ENCODE peak calls at places on chromosomes 4 and X, in six cellular contexts. S, V, D, N, Y and H are unnamed samples.

GRCh38 chrX:1462596-1463251 is 10.0 kb upstream of the ASMTL start:
- DNase-seq in D (no peak), V (peak), N (no peak), Y (peak), S (no peak), H (peak)

GRCh38 chr4:153651041-153651960 is 32.8 kb upstream of the TLR2 start:
- DNase-seq in S (no peak), D (no peak), Y (no peak), V (no peak), N (no peak), H (no peak)

GRCh38 chrX:153900806-153901752 is 3.4 kb upstream of the AVPR2 start:
- DNase-seq in N (peak), S (no peak), D (no peak), Y (peak), V (no peak), H (no peak)

GRCh38 chrX:663841-664240 is 33.2 kb downstream of the SHOX start:
- DNase-seq in Y (no peak), N (no peak), V (no peak), S (no peak), D (no peak), H (no peak)

GRCh38 chrX:71911731-71912050 is 1.0 kb downstream of the NHSL2 start:
- DNase-seq in V (no peak), N (no peak), D (no peak), Y (no peak), S (no peak), H (no peak)

GRCh38 chrX:112197845-112198244 is 115.3 kb upstream of the TRPC5 start:
- DNase-seq in S (no peak), N (no peak), Y (no peak), V (no peak), D (no peak), H (no peak)

GRCh38 chr4:173837517-173837916 is 307.5 kb upstream of the HAND2 start:
- DNase-seq in N (no peak), D (no peak), S (no peak), V (no peak), Y (no peak), H (no peak)

GRCh38 chr4:86972997-86973396 is 38.2 kb downstream of the AFF1 start:
- DNase-seq in D (no peak), Y (peak), S (peak), V (no peak), N (no peak), H (no peak)

GRCh38 chr4:57044996-57045395 is 65.2 kb downstream of the IGFBP7 start:
- DNase-seq in Y (no peak), N (no peak), V (no peak), D (no peak), S (no peak), H (no peak)

GRCh38 chrX:78944351-78944750 is 840 bp upstream of the P2RY10 start:
- DNase-seq in V (no peak), N (no peak), S (no peak), Y (no peak), D (no peak), H (no peak)

GRCh38 chr4:146369446-146369845 is 152.3 kb downstream of the SLC10A7 start:
- DNase-seq in S (no peak), D (no peak), N (no peak), V (no peak), Y (no peak), H (no peak)

GRCh38 chr4:139267301-139267700 is 12.7 kb downstream of the MGARP start:
- DNase-seq in N (no peak), Y (no peak), S (no peak), V (no peak), D (no peak), H (no peak)

GRCh38 chrX:118373538-118373937 is 27.6 kb downstream of the WDR44 start:
- DNase-seq in D (no peak), N (no peak), Y (no peak), S (no peak), V (no peak), H (no peak)

GRCh38 chr4:75845992-75846391 is 56.3 kb downstream of the PPEF2 start:
- DNase-seq in V (no peak), N (no peak), S (no peak), D (no peak), Y (no peak), H (no peak)

GRCh38 chr4:39046243-39046642 is 14.0 kb upstream of the TMEM156 start:
- DNase-seq in N (no peak), V (no peak), Y (no peak), D (no peak), S (no peak), H (no peak)

GRCh38 chr4:164383187-164384181 is 370.4 kb upstream of the SMIM31 start:
- DNase-seq in N (peak), D (no peak), V (no peak), Y (no peak), S (peak), H (no peak)

GRCh38 chr4:36242629-36243354 is 1.5 kb downstream of the ARAP2 start:
- DNase-seq in V (no peak), D (no peak), S (no peak), Y (no peak), N (no peak), H (no peak)

GRCh38 chr4:167885071-167885470 is 207.3 kb upstream of the ANXA10 start:
- DNase-seq in Y (no peak), N (no peak), V (no peak), S (no peak), D (no peak), H (no peak)

GRCh38 chr4:24974252-24974580 is 56.5 kb downstream of the LGI2 start:
- DNase-seq in V (peak), S (no peak), N (no peak), Y (no peak), D (no peak), H (no peak)

DNA sequence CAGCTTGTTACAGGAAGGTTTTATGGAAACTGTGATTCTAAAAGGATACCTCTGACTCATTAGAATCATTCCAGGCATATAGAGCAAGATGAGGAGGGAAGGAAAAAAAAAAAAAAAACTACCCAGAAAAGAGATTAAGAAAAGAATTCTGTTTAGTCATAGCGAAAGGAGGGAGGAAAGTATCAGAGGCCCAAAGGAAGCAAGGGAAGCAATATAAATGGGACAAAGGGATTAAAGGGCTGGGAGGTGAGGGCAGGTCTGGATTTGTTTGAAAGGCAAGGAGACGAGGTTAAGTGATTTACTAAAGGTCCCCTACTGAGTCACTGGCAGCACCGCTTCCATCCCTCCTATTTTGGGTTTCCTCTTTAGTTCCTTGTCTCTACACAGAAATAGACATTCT is 88.6 kb upstream of the IL1RAPL1 start:
- DNase-seq in D (peak), Y (no peak), V (no peak), N (no peak), S (no peak), H (no peak)
- TF ChIP-seq POLR2AphosphoS5 in D (peak), Y (no peak), V (peak), N (no peak), S (no peak), H (no peak)

GRCh38 chr4:26859762-26860156 is 882 bp upstream of the STIM2 start:
- DNase-seq in D (no peak), V (no peak), N (no peak), Y (no peak), S (peak), H (no peak)

GRCh38 chr4:26858947-26859401 is 1.7 kb upstream of the STIM2 start:
- DNase-seq in S (no peak), N (no peak), D (no peak), Y (no peak), V (no peak), H (no peak)

GRCh38 chr4:26856906-26857277 is 3.7 kb upstream of the STIM2 start:
- DNase-seq in Y (no peak), V (no peak), D (no peak), N (no peak), S (no peak), H (no peak)

GRCh38 chr4:26858035-26858918 is 2.4 kb upstream of the STIM2 start:
- DNase-seq in Y (no peak), V (no peak), D (no peak), S (no peak), N (peak), H (no peak)

GRCh38 chr4:26857278-26858034 is 3.2 kb upstream of the STIM2 start:
- DNase-seq in N (peak), V (no peak), D (peak), Y (peak), S (peak), H (peak)
- TF ChIP-seq CTCF in N (no peak), V (no peak), D (no peak), Y (no peak), S (no peak), H (peak)

GRCh38 chr4:120769227-120769626 is 153.3 kb downstream of the PRDM5 start:
- DNase-seq in D (peak), S (no peak), V (no peak), Y (no peak), N (no peak), H (no peak)

GRCh38 chr4:120770897-120771296 is 151.6 kb downstream of the PRDM5 start:
- DNase-seq in Y (no peak), V (no peak), S (no peak), N (no peak), D (no peak), H (no peak)

GRCh38 chr4:120771907-120772306 is 150.6 kb downstream of the PRDM5 start:
- DNase-seq in N (no peak), Y (no peak), D (no peak), V (no peak), S (no peak), H (no peak)

GRCh38 chr4:120773641-120774040 is 148.9 kb downstream of the PRDM5 start:
- DNase-seq in V (no peak), N (no peak), Y (no peak), D (no peak), S (no peak), H (no peak)
- H3K27ac ChIP-seq in V (no peak), N (no peak), Y (no peak), D (no peak), S (no peak), H (no peak)

GRCh38 chr4:1310796-1311715 is 21.4 kb downstream of the MAEA start:
- DNase-seq in S (no peak), Y (no peak), V (no peak), N (no peak), D (no peak), H (no peak)

GRCh38 chr4:1310031-1310795 is 20.5 kb downstream of the MAEA start:
- DNase-seq in Y (no peak), V (no peak), D (no peak), N (no peak), S (no peak), H (no peak)

GRCh38 chr4:1305781-1306455 is 16.2 kb downstream of the MAEA start:
- DNase-seq in S (no peak), D (peak), Y (no peak), N (no peak), V (no peak), H (no peak)

GRCh38 chr4:1307951-1308735 is 18.5 kb downstream of the MAEA start:
- DNase-seq in S (no peak), Y (no peak), D (no peak), V (no peak), N (no peak), H (no peak)

GRCh38 chr4:1309261-1310010 is 19.7 kb downstream of the MAEA start:
- DNase-seq in S (peak), V (no peak), N (peak), Y (peak), D (no peak), H (peak)
- TF ChIP-seq POLR2AphosphoS5 in S (peak), V (peak), N (peak), Y (no peak), D (no peak), H (peak)

DNA sequence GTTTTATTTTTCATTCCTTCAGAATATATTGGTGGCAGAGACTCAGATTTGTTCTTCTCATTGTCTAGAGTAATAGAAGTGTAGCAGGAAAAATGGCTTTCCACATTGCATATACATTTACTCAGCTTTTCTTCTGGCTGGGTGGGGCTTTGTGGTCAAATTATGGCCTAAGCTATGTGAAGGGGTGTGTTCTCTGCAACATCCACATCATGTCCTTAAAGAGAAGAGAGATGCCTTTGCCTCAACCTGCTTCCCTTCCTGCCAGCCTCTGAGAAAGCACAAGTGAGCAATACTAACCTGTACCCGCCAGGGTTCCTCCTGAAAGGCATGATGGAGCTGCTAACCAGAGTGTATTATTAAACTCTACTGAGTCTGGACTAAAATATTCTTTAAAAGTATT is 695.6 kb upstream of the FAM241A start:
- DNase-seq in Y (no peak), V (no peak), S (no peak), N (no peak), D (no peak), H (no peak)
- TF ChIP-seq CTCF in Y (no peak), V (no peak), S (no peak), N (no peak), D (no peak), H (no peak)